ENCODE peak calls at places on chromosomes 4 and X, in six cellular contexts. U, V, C, M, J and W are unnamed samples.

GRCh38 chr4:121256346-121256745 is 92.2 kb upstream of the TNIP3 start:
- DNase-seq in U (peak), V (no peak), C (peak), M (no peak), J (peak), W (peak)

GRCh38 chr4:138734746-138735145 is 280.8 kb upstream of the NOCT start:
- DNase-seq in U (peak), V (no peak), C (peak), M (no peak), J (peak), W (no peak)

GRCh38 chrX:71911731-71912050 is 1.0 kb downstream of the NHSL2 start:
- DNase-seq in U (no peak), V (no peak), C (no peak), M (no peak), J (no peak), W (no peak)

GRCh38 chr4:123350191-123350544 is 46.4 kb upstream of the SPRY1 start:
- DNase-seq in U (no peak), V (no peak), C (no peak), M (no peak), J (no peak), W (peak)

GRCh38 chr4:183636923-183637322 is 22.1 kb downstream of the RWDD4 start:
- DNase-seq in U (peak), V (no peak), C (peak), M (no peak), J (no peak), W (no peak)

GRCh38 chr4:85732124-85732523 is 257.2 kb downstream of the ARHGAP24 start:
- DNase-seq in U (no peak), V (no peak), C (no peak), M (no peak), J (no peak), W (no peak)

GRCh38 chrX:31988975-31989374 is 917.1 kb upstream of the FTHL17 start:
- DNase-seq in U (no peak), V (no peak), C (no peak), M (no peak), J (no peak), W (no peak)

GRCh38 chrX:129495941-129496340 is 27.3 kb downstream of the SMARCA1 start:
- DNase-seq in U (peak), V (no peak), C (peak), M (no peak), J (no peak), W (no peak)

GRCh38 chr4:168708108-168708507 is 211.3 kb downstream of the PALLD start:
- DNase-seq in U (no peak), V (no peak), C (peak), M (no peak), J (no peak), W (no peak)

GRCh38 chrX:8738588-8739189 is 6.8 kb upstream of the ANOS1 start:
- DNase-seq in U (peak), V (peak), C (peak), M (peak), J (no peak), W (no peak)

GRCh38 chrX:141341341-141341740 is 99.0 kb upstream of the SPANXC start:
- DNase-seq in U (peak), V (no peak), C (peak), M (no peak), J (peak), W (peak)

GRCh38 chr4:4401049-4401448 is 14.1 kb downstream of the NSG1 start:
- DNase-seq in U (no peak), V (no peak), C (no peak), M (no peak), J (no peak), W (no peak)

GRCh38 chr4:19727141-19727540 is 524.6 kb upstream of the SLIT2 start:
- DNase-seq in U (no peak), V (no peak), C (no peak), M (no peak), J (no peak), W (no peak)

GRCh38 chr4:86926428-86927086 is 8.3 kb upstream of the AFF1 start:
- DNase-seq in U (no peak), V (no peak), C (peak), M (no peak), J (no peak), W (peak)

GRCh38 chr4:146134761-146135160 is 40.8 kb upstream of the LSM6 start:
- DNase-seq in U (no peak), V (no peak), C (no peak), M (no peak), J (no peak), W (peak)

GRCh38 chr4:6844986-6845385 is 62.5 kb downstream of the KIAA0232 start:
- DNase-seq in U (no peak), V (no peak), C (no peak), M (no peak), J (no peak), W (no peak)